ENCODE peak calls at places on chromosomes 11 and 22, in four cellular contexts. J is HepG2, A is GM12878, T is K562. U is an unnamed sample.

GRCh38 chr11:14347991-14348390 is 11.0 kb downstream of the RRAS2 start:
- DNase-seq in J (no peak), A (no peak), T (no peak), U (no peak)

GRCh38 chr22:45107671-45108070 is 56.1 kb upstream of the NUP50 start:
- DNase-seq in J (no peak), A (no peak), T (no peak), U (no peak)

GRCh38 chr22:39349967-39350802 is at the start of gene SYNGR1:
- DNase-seq in J (no peak), A (no peak), T (peak), U (no peak)

GRCh38 chr11:91860661-91861060 is 364.0 kb upstream of the FAT3 start:
- DNase-seq in J (no peak), A (no peak), T (no peak), U (no peak)

GRCh38 chr11:102220728-102221467 is 96.4 kb upstream of the BIRC3 start:
- DNase-seq in J (no peak), A (no peak), T (no peak), U (no peak)

GRCh38 chr11:10350341-10350740 is 45.5 kb downstream of the ADM start:
- DNase-seq in J (peak), A (no peak), T (no peak), U (peak)

GRCh38 chr11:34478845-34479663 is 34.5 kb downstream of the ELF5 start:
- DNase-seq in J (no peak), A (no peak), T (no peak), U (no peak)

GRCh38 chr22:29083576-29084566 is 11.0 kb downstream of the KREMEN1 start:
- DNase-seq in J (no peak), A (no peak), T (no peak), U (no peak)

GRCh38 chr11:45468265-45468856 is 182.2 kb upstream of the SYT13 start:
- DNase-seq in J (no peak), A (no peak), T (peak), U (no peak)

GRCh38 chr11:134331565-134332188 is at the start of gene GLB1L2:
- DNase-seq in J (peak), A (no peak), T (peak), U (peak)

GRCh38 chr11:119317592-119318239 is 786 bp upstream of the MCAM start:
- DNase-seq in J (no peak), A (no peak), T (no peak), U (no peak)

GRCh38 chr22:20899827-20900423 is 17.3 kb upstream of the CRKL start:
- DNase-seq in J (no peak), A (no peak), T (no peak), U (no peak)

GRCh38 chr11:88104408-88104807 is 70.8 kb downstream of the RAB38 start:
- DNase-seq in J (no peak), A (no peak), T (no peak), U (peak)

GRCh38 chr11:111435046-111435698 is 56.1 kb upstream of the POU2AF1 start:
- DNase-seq in J (no peak), A (no peak), T (no peak), U (no peak)

DNA sequence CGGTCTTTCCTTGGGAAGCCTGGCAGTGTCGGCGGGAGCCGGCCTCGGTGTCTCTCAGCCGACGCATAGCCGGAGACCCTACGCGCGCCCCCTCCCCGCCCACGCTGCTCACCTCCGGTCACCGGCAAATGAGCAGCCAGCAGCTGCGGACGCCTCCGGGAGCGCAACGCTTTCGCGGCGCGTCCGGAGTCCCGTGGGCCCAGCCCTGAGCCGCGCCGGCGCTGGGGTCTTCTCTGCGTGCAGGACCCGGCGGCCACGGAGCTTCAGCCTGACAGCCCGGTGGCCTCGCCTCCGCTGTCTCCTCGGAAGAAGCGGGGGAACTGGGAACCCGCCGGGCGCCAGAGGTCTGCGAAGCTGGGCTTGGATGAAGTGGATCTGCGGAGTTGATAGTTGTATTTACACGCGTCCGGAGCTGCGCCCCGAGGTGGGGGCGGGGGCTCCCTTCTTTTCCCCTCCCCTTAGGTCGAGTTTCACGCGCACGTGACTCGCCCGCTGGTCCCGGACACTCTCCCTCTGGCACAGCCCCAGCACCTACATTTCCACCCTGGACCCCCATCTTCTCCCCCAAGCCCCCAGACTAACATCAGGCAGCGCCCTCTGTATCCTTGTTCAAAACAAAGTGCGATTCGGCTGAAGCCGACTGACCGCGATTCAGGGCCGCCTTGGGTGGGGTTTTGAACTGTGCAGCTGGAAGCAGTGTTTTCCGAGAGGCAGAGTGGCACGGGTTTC is at the start of gene SLC43A1:
- DNase-seq in J (peak), A (no peak), T (peak), U (no peak)
- TF ChIP-seq POLR2A in J (peak), A (peak), T (peak), U (no peak)

DNA sequence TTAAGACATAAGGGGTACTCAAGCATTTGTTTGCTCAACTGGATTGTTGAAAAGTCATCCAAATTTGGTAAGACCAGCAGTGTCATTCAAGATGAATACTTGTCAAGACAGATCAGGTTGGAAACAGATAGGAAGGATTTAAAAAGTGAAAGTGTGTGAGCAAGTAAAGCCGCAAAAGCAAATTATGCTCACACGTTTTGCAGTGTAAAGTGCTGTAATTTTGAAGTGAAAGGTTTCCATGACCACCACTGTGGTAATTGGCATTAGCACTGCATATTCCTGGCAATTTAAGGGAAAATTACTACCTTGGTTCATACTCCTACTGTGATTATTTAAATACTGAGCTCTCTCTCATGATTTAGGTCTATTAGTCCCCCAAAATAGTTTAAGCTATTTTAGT is 704.1 kb upstream of the CCDC179 start:
- DNase-seq in J (no peak), A (no peak), T (no peak), U (no peak)
- TF ChIP-seq REST in J (no peak), A (no peak), T (no peak), U (no peak)

GRCh38 chr11:27201454-27202302 is 161.1 kb downstream of the BBOX1 start:
- DNase-seq in J (peak), A (no peak), T (peak), U (peak)
- TF ChIP-seq EP300 in J (no peak), A (no peak), T (peak), U (no peak)

DNA sequence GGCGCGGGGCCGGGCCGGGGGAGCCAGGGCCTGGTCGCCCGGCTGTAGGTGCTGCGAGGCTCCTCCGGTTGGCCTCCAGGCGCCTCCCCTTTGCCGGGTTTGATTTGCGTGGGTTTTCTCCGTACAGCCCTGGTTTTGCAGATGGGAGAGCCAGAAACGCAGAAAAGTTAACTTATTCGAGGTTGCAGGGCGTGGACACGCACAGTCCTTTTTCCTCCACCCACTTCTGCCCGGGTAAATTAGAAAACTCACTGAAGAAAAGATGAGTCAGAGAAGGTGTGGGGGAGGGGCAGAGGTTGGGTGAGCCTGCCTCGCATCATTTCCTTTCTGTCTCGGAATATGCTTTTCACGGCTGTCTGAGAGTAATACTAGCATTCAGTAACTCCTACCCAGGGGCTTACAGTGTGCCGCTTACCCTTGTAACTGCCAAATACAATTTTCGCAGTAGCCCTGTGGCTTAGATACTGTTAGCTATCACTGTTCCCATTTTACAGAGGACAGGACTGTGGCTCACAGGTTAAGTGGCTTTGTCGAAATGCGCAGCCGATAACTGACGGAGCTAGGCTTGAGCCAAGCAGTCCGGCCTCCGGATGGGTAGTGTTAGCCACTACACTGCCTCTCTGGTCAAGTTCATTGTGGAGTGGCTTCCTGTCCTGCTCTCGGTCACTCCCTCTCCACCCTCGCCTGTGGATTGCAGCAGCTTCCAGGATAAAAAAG is 811 bp downstream of the FADD start:
- DNase-seq in J (peak), A (peak), T (peak), U (peak)
- TF ChIP-seq POLR2A in J (no peak), A (peak), T (peak), U (no peak)

GRCh38 chr22:42189761-42190160 is 59.2 kb upstream of the CYP2D6 start:
- DNase-seq in J (no peak), A (no peak), T (no peak), U (no peak)

GRCh38 chr22:42187646-42188045 is 57.0 kb upstream of the CYP2D6 start:
- DNase-seq in J (no peak), A (no peak), T (no peak), U (no peak)

GRCh38 chr22:42190274-42190673 is 59.7 kb upstream of the CYP2D6 start:
- DNase-seq in J (peak), A (no peak), T (no peak), U (peak)

GRCh38 chr22:42185915-42186439 is 55.4 kb upstream of the CYP2D6 start:
- DNase-seq in J (no peak), A (no peak), T (no peak), U (no peak)

DNA sequence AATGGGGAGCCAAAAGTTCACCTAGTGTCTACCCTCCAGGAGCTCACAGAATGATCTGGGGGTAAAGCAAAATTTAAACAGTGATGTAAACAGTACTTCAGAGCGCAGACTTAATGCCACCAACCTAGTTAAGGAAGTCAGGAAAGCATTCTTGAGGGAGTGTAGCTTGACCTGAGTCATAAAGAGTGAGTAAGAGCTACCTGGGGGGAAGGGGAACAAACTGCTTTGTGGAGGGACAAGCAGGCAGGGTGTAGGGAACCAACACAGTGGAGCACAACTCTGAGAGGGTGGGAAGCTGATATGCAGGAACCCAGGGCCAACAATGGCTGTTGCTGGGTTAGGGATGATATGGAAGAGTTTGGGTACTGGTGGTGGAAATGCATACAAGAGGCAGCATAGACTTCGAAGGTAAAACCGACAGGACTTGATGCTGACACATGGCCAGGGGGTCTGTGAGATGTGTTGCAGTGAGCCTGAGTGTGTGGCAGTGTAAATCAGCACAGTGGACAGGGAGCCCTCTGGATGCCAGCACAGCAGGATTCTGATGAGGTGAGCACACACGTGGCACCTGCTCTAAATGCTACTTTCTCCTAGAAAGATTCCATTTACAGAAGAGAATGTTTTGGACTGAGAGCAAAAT is 58.3 kb upstream of the CYP2D6 start:
- DNase-seq in J (no peak), A (no peak), T (no peak), U (peak)
- TF ChIP-seq REST in J (no peak), A (no peak), T (no peak), U (no peak)

DNA sequence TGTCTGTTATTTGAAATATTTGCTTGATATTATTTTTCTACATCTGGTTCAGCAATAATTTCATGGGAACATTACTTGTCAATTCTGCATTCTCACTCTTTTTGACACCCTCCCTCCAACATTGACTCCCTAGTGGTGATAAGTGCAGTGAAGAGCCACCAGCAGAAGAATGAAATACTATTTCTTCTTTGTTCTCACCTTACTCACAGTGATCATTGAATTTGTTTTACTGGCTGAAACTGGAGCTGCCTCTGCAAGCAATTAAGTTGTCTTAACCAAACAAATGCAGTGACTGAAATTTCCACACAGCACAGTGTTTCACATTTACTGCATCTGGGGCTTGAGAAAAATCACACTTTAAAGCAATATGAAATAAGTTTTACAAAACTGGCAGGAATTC is 189.8 kb downstream of the JRKL start:
- DNase-seq in J (no peak), A (no peak), T (no peak), U (no peak)
- TF ChIP-seq EP300 in J (no peak), A (no peak), T (no peak), U (no peak)

DNA sequence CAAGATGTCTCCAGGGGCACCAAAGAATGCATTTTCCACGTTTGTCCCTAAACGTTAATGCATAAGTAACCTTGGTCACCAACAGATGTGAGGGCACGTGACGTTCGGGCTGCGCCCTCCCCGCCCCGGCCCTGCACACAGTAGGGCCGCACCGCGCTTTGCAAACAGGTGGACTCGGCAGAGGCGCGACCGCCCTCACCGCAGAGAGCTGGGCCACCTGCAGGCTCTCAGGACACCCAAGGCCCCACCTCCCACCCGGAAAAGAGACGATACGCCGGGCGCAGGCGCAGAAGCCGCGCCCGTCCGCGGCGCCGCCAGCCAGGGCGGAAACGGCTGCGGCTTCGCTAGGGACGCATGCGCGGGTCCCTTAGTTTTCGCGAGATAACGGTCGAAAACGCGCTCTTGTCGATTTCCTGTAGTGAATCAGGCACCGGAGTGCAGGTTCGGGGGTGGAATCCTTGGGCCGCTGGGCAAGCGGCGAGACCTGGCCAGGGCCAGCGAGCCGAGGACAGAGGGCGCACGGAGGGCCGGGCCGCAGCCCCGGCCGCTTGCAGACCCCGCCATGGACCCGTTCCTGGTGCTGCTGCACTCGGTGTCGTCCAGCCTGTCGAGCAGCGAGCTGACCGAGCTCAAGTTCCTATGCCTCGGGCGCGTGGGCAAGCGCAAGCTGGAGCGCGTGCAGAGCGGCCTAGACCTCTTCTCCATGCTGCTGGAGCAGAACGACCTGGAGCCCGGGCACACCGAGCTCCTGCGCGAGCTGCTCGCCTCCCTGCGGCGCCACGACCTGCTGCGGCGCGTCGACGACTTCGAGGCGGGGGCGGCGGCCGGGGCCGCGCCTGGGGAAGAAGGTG is at the start of gene FADD:
- DNase-seq in J (peak), A (peak), T (peak), U (peak)
- TF ChIP-seq POLR2A in J (peak), A (peak), T (peak), U (peak)

GRCh38 chr11:24373516-24373915 is 123.3 kb upstream of the LUZP2 start:
- DNase-seq in J (no peak), A (no peak), T (no peak), U (no peak)

GRCh38 chr11:24372491-24372890 is 124.4 kb upstream of the LUZP2 start:
- DNase-seq in J (no peak), A (no peak), T (no peak), U (no peak)

GRCh38 chr11:24375351-24375750 is 121.5 kb upstream of the LUZP2 start:
- DNase-seq in J (no peak), A (no peak), T (no peak), U (no peak)

GRCh38 chr11:24375896-24376295 is 121.0 kb upstream of the LUZP2 start:
- DNase-seq in J (no peak), A (no peak), T (no peak), U (no peak)
- TF ChIP-seq REST in J (no peak), A (no peak), T (no peak), U (no peak)

DNA sequence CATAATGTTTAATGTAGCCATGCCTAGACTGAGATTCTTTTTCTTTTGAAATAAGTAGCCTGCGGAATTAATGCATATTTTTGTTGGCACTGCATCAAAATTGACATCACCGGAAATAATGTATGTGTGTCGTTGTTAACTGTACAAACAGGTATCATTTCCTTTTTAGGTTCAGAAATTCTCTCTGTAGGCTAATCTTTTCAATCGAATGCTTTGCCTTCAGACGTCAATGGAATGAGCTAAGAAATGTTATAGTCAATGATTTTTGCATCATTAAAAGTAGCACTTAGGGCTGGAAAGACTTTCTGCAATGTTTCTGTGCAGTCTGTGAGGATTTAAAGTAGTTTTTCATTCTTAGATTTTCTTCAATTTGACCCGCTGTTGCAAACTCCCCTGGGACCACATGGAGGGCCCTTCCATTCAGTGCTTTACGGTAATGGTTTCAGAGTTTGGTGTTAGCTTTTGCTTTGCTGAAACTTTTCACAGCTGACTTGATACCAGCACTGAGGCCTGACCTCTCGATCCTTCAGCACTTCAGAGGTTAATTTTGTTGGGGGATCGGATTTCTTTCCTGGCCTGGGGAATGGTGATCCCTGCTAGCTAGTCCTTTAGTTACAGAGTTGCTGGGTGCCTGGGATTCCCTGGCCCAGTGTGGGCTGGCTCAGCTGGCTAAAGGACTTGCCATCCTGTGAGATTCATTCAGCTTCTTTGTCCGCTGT is 137.8 kb downstream of the DBX1 start:
- DNase-seq in J (peak), A (no peak), T (no peak), U (peak)
- TF ChIP-seq EP300 in J (no peak), A (no peak), T (no peak), U (no peak)